ENCODE peak calls at places on chromosomes 6 and 20, in six cellular contexts. One of them, this sample, is unnamed.

GRCh38 chr6:2764610-2765165 is 505 bp upstream of the WRNIP1 start:
- DNase-seq in endothelial cell: peak
- DNase-seq in astrocyte of the cerebellum: no peak
- DNase-seq in stimulated activated CD4-positive, alpha-beta T cell treated with anti-CD3 and anti-CD28 coated beads, Interleukin-1b, Interleukin-23, amount 100 ng/mL, for 24 hours: peak
- DNase-seq in stimulated activated CD8-positive, alpha-beta memory T cell treated with anti-CD3 and anti-CD28 coated beads, Interleukin-12 subunit alpha, Interleukin-12 subunit beta, amount 100 ng/mL, for 4 hours: peak
- DNase-seq in epithelial cell of esophagus: peak
- DNase-seq in this sample: peak

GRCh38 chr6:41791984-41792383 is 4.5 kb downstream of the TOMM6 start:
- DNase-seq in endothelial cell: no peak
- DNase-seq in astrocyte of the cerebellum: no peak
- DNase-seq in stimulated activated CD4-positive, alpha-beta T cell treated with anti-CD3 and anti-CD28 coated beads, Interleukin-1b, Interleukin-23, amount 100 ng/mL, for 24 hours: no peak
- DNase-seq in stimulated activated CD8-positive, alpha-beta memory T cell treated with anti-CD3 and anti-CD28 coated beads, Interleukin-12 subunit alpha, Interleukin-12 subunit beta, amount 100 ng/mL, for 4 hours: no peak
- DNase-seq in epithelial cell of esophagus: no peak
- DNase-seq in this sample: no peak

GRCh38 chr6:1763411-1763810 is 153.7 kb downstream of the FOXC1 start:
- DNase-seq in endothelial cell: no peak
- DNase-seq in astrocyte of the cerebellum: no peak
- DNase-seq in stimulated activated CD4-positive, alpha-beta T cell treated with anti-CD3 and anti-CD28 coated beads, Interleukin-1b, Interleukin-23, amount 100 ng/mL, for 24 hours: no peak
- DNase-seq in stimulated activated CD8-positive, alpha-beta memory T cell treated with anti-CD3 and anti-CD28 coated beads, Interleukin-12 subunit alpha, Interleukin-12 subunit beta, amount 100 ng/mL, for 4 hours: no peak
- DNase-seq in epithelial cell of esophagus: peak
- DNase-seq in this sample: no peak

GRCh38 chr6:123681957-123682462 is 45.3 kb upstream of the TRDN start:
- DNase-seq in endothelial cell: no peak
- DNase-seq in astrocyte of the cerebellum: no peak
- DNase-seq in stimulated activated CD4-positive, alpha-beta T cell treated with anti-CD3 and anti-CD28 coated beads, Interleukin-1b, Interleukin-23, amount 100 ng/mL, for 24 hours: no peak
- DNase-seq in stimulated activated CD8-positive, alpha-beta memory T cell treated with anti-CD3 and anti-CD28 coated beads, Interleukin-12 subunit alpha, Interleukin-12 subunit beta, amount 100 ng/mL, for 4 hours: no peak
- DNase-seq in epithelial cell of esophagus: no peak
- DNase-seq in this sample: no peak

GRCh38 chr6:2947424-2947823 is 23.9 kb downstream of the SERPINB6 start:
- DNase-seq in endothelial cell: no peak
- DNase-seq in astrocyte of the cerebellum: no peak
- DNase-seq in stimulated activated CD4-positive, alpha-beta T cell treated with anti-CD3 and anti-CD28 coated beads, Interleukin-1b, Interleukin-23, amount 100 ng/mL, for 24 hours: no peak
- DNase-seq in stimulated activated CD8-positive, alpha-beta memory T cell treated with anti-CD3 and anti-CD28 coated beads, Interleukin-12 subunit alpha, Interleukin-12 subunit beta, amount 100 ng/mL, for 4 hours: no peak
- DNase-seq in epithelial cell of esophagus: no peak
- DNase-seq in this sample: no peak

GRCh38 chr6:2810092-2810671 is 31.5 kb downstream of the SERPINB1 start:
- DNase-seq in endothelial cell: no peak
- DNase-seq in astrocyte of the cerebellum: no peak
- DNase-seq in stimulated activated CD4-positive, alpha-beta T cell treated with anti-CD3 and anti-CD28 coated beads, Interleukin-1b, Interleukin-23, amount 100 ng/mL, for 24 hours: no peak
- DNase-seq in stimulated activated CD8-positive, alpha-beta memory T cell treated with anti-CD3 and anti-CD28 coated beads, Interleukin-12 subunit alpha, Interleukin-12 subunit beta, amount 100 ng/mL, for 4 hours: no peak
- DNase-seq in epithelial cell of esophagus: peak
- DNase-seq in this sample: no peak

GRCh38 chr6:23940466-23940865 is 185.5 kb upstream of the NRSN1 start:
- DNase-seq in endothelial cell: no peak
- DNase-seq in astrocyte of the cerebellum: no peak
- DNase-seq in stimulated activated CD4-positive, alpha-beta T cell treated with anti-CD3 and anti-CD28 coated beads, Interleukin-1b, Interleukin-23, amount 100 ng/mL, for 24 hours: no peak
- DNase-seq in stimulated activated CD8-positive, alpha-beta memory T cell treated with anti-CD3 and anti-CD28 coated beads, Interleukin-12 subunit alpha, Interleukin-12 subunit beta, amount 100 ng/mL, for 4 hours: no peak
- DNase-seq in epithelial cell of esophagus: no peak
- DNase-seq in this sample: no peak

GRCh38 chr6:6811151-6812002 is 222.9 kb downstream of the LY86 start:
- DNase-seq in endothelial cell: peak
- DNase-seq in astrocyte of the cerebellum: peak
- DNase-seq in stimulated activated CD4-positive, alpha-beta T cell treated with anti-CD3 and anti-CD28 coated beads, Interleukin-1b, Interleukin-23, amount 100 ng/mL, for 24 hours: no peak
- DNase-seq in stimulated activated CD8-positive, alpha-beta memory T cell treated with anti-CD3 and anti-CD28 coated beads, Interleukin-12 subunit alpha, Interleukin-12 subunit beta, amount 100 ng/mL, for 4 hours: no peak
- DNase-seq in epithelial cell of esophagus: peak
- DNase-seq in this sample: no peak

GRCh38 chr20:16407251-16408067 is 165.8 kb downstream of the KIF16B start:
- DNase-seq in endothelial cell: no peak
- DNase-seq in astrocyte of the cerebellum: no peak
- DNase-seq in stimulated activated CD4-positive, alpha-beta T cell treated with anti-CD3 and anti-CD28 coated beads, Interleukin-1b, Interleukin-23, amount 100 ng/mL, for 24 hours: no peak
- DNase-seq in stimulated activated CD8-positive, alpha-beta memory T cell treated with anti-CD3 and anti-CD28 coated beads, Interleukin-12 subunit alpha, Interleukin-12 subunit beta, amount 100 ng/mL, for 4 hours: no peak
- DNase-seq in epithelial cell of esophagus: no peak
- DNase-seq in this sample: no peak

GRCh38 chr6:5082487-5083306 is 2.4 kb upstream of the PPP1R3G start:
- DNase-seq in endothelial cell: no peak
- DNase-seq in astrocyte of the cerebellum: no peak
- DNase-seq in stimulated activated CD4-positive, alpha-beta T cell treated with anti-CD3 and anti-CD28 coated beads, Interleukin-1b, Interleukin-23, amount 100 ng/mL, for 24 hours: no peak
- DNase-seq in stimulated activated CD8-positive, alpha-beta memory T cell treated with anti-CD3 and anti-CD28 coated beads, Interleukin-12 subunit alpha, Interleukin-12 subunit beta, amount 100 ng/mL, for 4 hours: no peak
- DNase-seq in epithelial cell of esophagus: peak
- DNase-seq in this sample: no peak

This sample was measured in G401.